ENCODE peak calls at places on chromosomes 1 and 21, in ten cellular contexts. Z is brain microvascular endothelial cell; Y is bronchial epithelial cell; C is stimulated activated CD8-positive, alpha-beta memory T cell treated with anti-CD3 and anti-CD28 coated beads, Interleukin-4, amount 100 ng/mL, for 4 hours; F is sigmoid colon; J is cardiac muscle cell; A is SJSA1; N is NCI-H774; Q is kidney tubule cell; R is T-cell. V is an unnamed sample.

GRCh38 chr1:78005755-78006154 is 1.0 kb downstream of the DNAJB4 start:
- DNase-seq in F (no peak), Q (peak), C (no peak), Z (peak), N (no peak), R (no peak), A (peak), Y (peak), J (peak), V (no peak)

GRCh38 chr1:156657161-156657970 is 15.4 kb downstream of the BCAN start:
- DNase-seq in R (peak), F (peak), A (peak), J (peak), Q (peak), N (peak), Y (peak), Z (peak), C (peak), V (peak)

GRCh38 chr1:52281518-52281917 is 84.5 kb downstream of the CC2D1B start:
- DNase-seq in Y (peak), R (no peak), C (no peak), N (no peak), J (no peak), F (no peak), A (no peak), Z (peak), Q (no peak), V (no peak)

GRCh38 chr1:30914931-30915330 is 6.4 kb upstream of the SDC3 start:
- DNase-seq in N (no peak), R (no peak), Y (no peak), Z (no peak), J (no peak), F (no peak), A (no peak), C (no peak), Q (no peak), V (no peak)

GRCh38 chr1:31232689-31233088 is 7.0 kb downstream of the NKAIN1 start:
- DNase-seq in F (no peak), C (no peak), Z (no peak), N (no peak), A (no peak), R (no peak), J (no peak), Y (no peak), Q (no peak), V (no peak)

GRCh38 chr21:23003951-23004350 is 2005.7 kb downstream of the NCAM2 start:
- DNase-seq in R (no peak), Q (no peak), C (no peak), J (no peak), A (no peak), N (no peak), F (no peak), Y (no peak), Z (no peak), V (no peak)

GRCh38 chr21:34072145-34073031 is 990 bp upstream of the MRPS6 start:
- DNase-seq in J (no peak), N (no peak), Y (no peak), Z (no peak), R (peak), F (peak), C (no peak), A (no peak), Q (peak), V (peak)

GRCh38 chr1:221148580-221148979 is 269.3 kb downstream of the HLX start:
- DNase-seq in N (no peak), Z (no peak), Q (no peak), A (no peak), F (no peak), Y (no peak), C (no peak), J (no peak), R (no peak), V (no peak)